ENCODE peak calls at places on chromosomes 5 and 9, in ten cellular contexts. X is CD4-positive, CD25-positive, alpha-beta regulatory T cell; E is NCI-H460; L is omental fat pad; T is choroid plexus epithelial cell; I is activated CD4-positive, alpha-beta T cell treated with anti-CD3 and anti-CD28 coated beads, Interleukin-2, amount 50 U/mL, for 48 hours; Y is gastrocnemius medialis; M is activated gamma-delta T cell treated with Interleukin-2 at 50 U/mL for 16 hours; J is cardiac muscle cell; O is HEK293T. K is an unnamed sample.

GRCh38 chr5:180253036-180253824 is 38.7 kb downstream of the MAPK9 start:
- DNase-seq in X (no peak), E (no peak), L (no peak), T (no peak), I (no peak), Y (no peak), M (no peak), J (no peak), O (peak; percentile 21), K (no peak)

GRCh38 chr5:149062371-149063016 is 368 bp downstream of the SH3TC2 start:
- DNase-seq in X (no peak), E (peak; percentile 58), L (no peak), T (peak; percentile 58), I (no peak), Y (no peak), M (no peak), J (no peak), O (no peak), K (peak; percentile 24)

GRCh38 chr5:95712347-95712958 is 18.7 kb upstream of the RHOBTB3 start:
- DNase-seq in X (no peak), E (peak; percentile 64), L (no peak), T (peak; percentile 75), I (peak; percentile 58), Y (no peak), M (no peak), J (peak; percentile 45), O (no peak), K (no peak)

GRCh38 chr5:38316544-38317224 is 58.3 kb downstream of the EGFLAM start:
- DNase-seq in X (no peak), E (no peak), L (no peak), T (peak; percentile 64), I (no peak), Y (peak; percentile 14), M (no peak), J (no peak), O (peak; percentile 16), K (no peak)

GRCh38 chr5:134103397-134103796 is 11.1 kb upstream of the TCF7 start:
- DNase-seq in X (peak; percentile 48), E (no peak), L (no peak), T (no peak), I (no peak), Y (no peak), M (no peak), J (no peak), O (no peak), K (no peak)

GRCh38 chr9:97573482-97574073 is 59.6 kb downstream of the TSTD2 start:
- DNase-seq in X (no peak), E (no peak), L (no peak), T (no peak), I (no peak), Y (no peak), M (no peak), J (no peak), O (no peak), K (no peak)

GRCh38 chr5:54529565-54529964 is 12.0 kb downstream of the SNX18 start:
- DNase-seq in X (no peak), E (no peak), L (no peak), T (no peak), I (no peak), Y (no peak), M (no peak), J (no peak), O (no peak), K (no peak)

GRCh38 chr5:15938961-15939360 is 240.6 kb downstream of the MARCHF11 start:
- DNase-seq in X (no peak), E (no peak), L (no peak), T (peak; percentile 83), I (no peak), Y (no peak), M (no peak), J (no peak), O (no peak), K (no peak)

GRCh38 chr9:68750179-68750685 is 45.2 kb downstream of the PIP5K1B start:
- DNase-seq in X (no peak), E (peak; percentile 69), L (no peak), T (no peak), I (no peak), Y (no peak), M (no peak), J (no peak), O (no peak), K (peak; percentile 43)

GRCh38 chr9:118522093-118523028 is 818.2 kb downstream of the TLR4 start:
- DNase-seq in X (peak; percentile 13), E (peak; percentile 22), L (no peak), T (peak; percentile 90), I (peak; percentile 2), Y (no peak), M (no peak), J (peak; percentile 80), O (peak; percentile 56), K (peak; percentile 50)